ENCODE peak calls at places on chromosomes 1 and 21, in five cellular contexts. S, M, R, Y and I are unnamed samples.

GRCh38 chr1:229657993-229658755 is 32.1 kb downstream of the URB2 start:
- DNase-seq in Y (no peak), M (no peak), S (no peak), R (no peak), I (no peak)

GRCh38 chr1:8536521-8536920 is 218.6 kb downstream of the SLC45A1 start:
- DNase-seq in M (no peak), S (no peak), Y (no peak), R (no peak), I (no peak)

GRCh38 chr1:113904292-113904673 is 316 bp downstream of the AP4B1 start:
- DNase-seq in S (no peak), M (peak; percentile 81), R (no peak), Y (no peak), I (no peak)

GRCh38 chr21:38346286-38346685 is 89.5 kb downstream of the KCNJ15 start:
- DNase-seq in S (no peak), R (no peak), M (no peak), Y (no peak), I (no peak)

GRCh38 chr1:203547147-203547546 is 53.2 kb downstream of the OPTC start:
- DNase-seq in M (no peak), Y (no peak), S (no peak), R (no peak), I (no peak)

GRCh38 chr1:65020774-65021173 is 54.4 kb upstream of the JAK1 start:
- DNase-seq in R (no peak), S (no peak), Y (no peak), M (no peak), I (no peak)

GRCh38 chr1:83769594-83770321 is 229.2 kb downstream of the TTLL7 start:
- DNase-seq in S (no peak), Y (no peak), R (no peak), M (no peak), I (no peak)

GRCh38 chr1:247713753-247714152 is 2.7 kb downstream of the OR6F1 start:
- DNase-seq in Y (no peak), M (no peak), S (no peak), R (no peak), I (no peak)

GRCh38 chr1:201703646-201704438 is 125.1 kb upstream of the IPO9 start:
- DNase-seq in M (peak; percentile 96), Y (no peak), S (peak; percentile 90), R (peak; percentile 80), I (peak; percentile 76)

GRCh38 chr1:37673920-37674319 is 18.4 kb upstream of the CDCA8 start:
- DNase-seq in M (peak; percentile 84), S (no peak), Y (no peak), R (no peak), I (no peak)

GRCh38 chr21:44088401-44088780 is 18.8 kb upstream of the PWP2 start:
- DNase-seq in Y (no peak), R (no peak), M (no peak), S (no peak), I (no peak)

GRCh38 chr1:79633456-79633855 is 626.9 kb upstream of the ADGRL4 start:
- DNase-seq in Y (peak; percentile 23), R (no peak), S (no peak), M (no peak), I (no peak)

GRCh38 chr1:47658161-47658920 is 220.5 kb downstream of the FOXD2 start:
- DNase-seq in Y (no peak), M (peak; percentile 17), S (no peak), R (no peak), I (no peak)

GRCh38 chr1:36442337-36442736 is 7.9 kb downstream of the OSCP1 start:
- DNase-seq in S (no peak), M (no peak), Y (no peak), R (no peak), I (no peak)

GRCh38 chr21:31644648-31645047 is 14.8 kb upstream of the SOD1 start:
- DNase-seq in Y (no peak), R (no peak), M (peak; percentile 26), S (no peak), I (no peak)

GRCh38 chr1:16053781-16054502 is 10.4 kb downstream of the CLCNKB start:
- DNase-seq in S (no peak), R (no peak), Y (no peak), M (no peak), I (no peak)

GRCh38 chr1:247118946-247119446 is 14.8 kb upstream of the ZNF669 start:
- DNase-seq in R (peak; percentile 55), S (no peak), Y (no peak), M (peak; percentile 89), I (no peak)

GRCh38 chr1:29687601-29688244 is 451.4 kb downstream of the PTPRU start:
- DNase-seq in R (no peak), S (no peak), M (peak; percentile 30), Y (no peak), I (no peak)

GRCh38 chr1:54803761-54804470 is 2.8 kb upstream of the TTC22 start:
- DNase-seq in S (no peak), R (no peak), Y (no peak), M (peak; percentile 42), I (no peak)

GRCh38 chr1:21251773-21252471 is 38.3 kb downstream of the ECE1 start:
- DNase-seq in R (no peak), S (peak; percentile 27), M (no peak), Y (peak; percentile 74), I (no peak)

GRCh38 chr1:162987866-162988265 is 81.3 kb upstream of the RGS4 start:
- DNase-seq in Y (no peak), R (no peak), S (no peak), M (no peak), I (no peak)

GRCh38 chr1:163412216-163412615 is 90.5 kb downstream of the NUF2 start:
- DNase-seq in R (no peak), Y (no peak), S (no peak), M (no peak), I (no peak)

GRCh38 chr1:53062731-53063591 is 948 bp downstream of the PODN start:
- DNase-seq in Y (no peak), S (no peak), M (peak; percentile 81), R (no peak), I (no peak)

GRCh38 chr1:200894712-200895447 is at the start of gene INAVA:
- DNase-seq in R (no peak), M (peak; percentile 68), S (no peak), Y (no peak), I (no peak)

GRCh38 chr1:111471012-111471411 is 2.8 kb upstream of the C1orf162 start:
- DNase-seq in M (no peak), Y (no peak), S (no peak), R (no peak), I (peak; percentile 86)

GRCh38 chr1:204416589-204417230 is 5.1 kb upstream of the PPP1R15B start:
- DNase-seq in S (no peak), Y (no peak), R (no peak), M (no peak), I (no peak)

GRCh38 chr1:10225573-10225972 is 15.2 kb downstream of the KIF1B start:
- DNase-seq in Y (no peak), M (no peak), R (no peak), S (no peak), I (no peak)

GRCh38 chr1:100539836-100540536 is 2.0 kb downstream of the GPR88 start:
- DNase-seq in M (peak; percentile 79), Y (no peak), S (peak; percentile 18), R (peak; percentile 53), I (no peak)

GRCh38 chr1:233019083-233019482 is 68.7 kb downstream of the NTPCR start:
- DNase-seq in Y (no peak), R (no peak), M (no peak), S (no peak), I (no peak)

GRCh38 chr1:14263207-14263606 is 335.3 kb upstream of the KAZN start:
- DNase-seq in S (no peak), Y (no peak), R (no peak), M (no peak), I (no peak)

GRCh38 chr1:150995896-150996295 is 10.8 kb downstream of the MINDY1 start:
- DNase-seq in S (no peak), M (peak; percentile 86), R (no peak), Y (no peak), I (no peak)

GRCh38 chr1:179774033-179774432 is 30.9 kb downstream of the FAM163A start:
- DNase-seq in S (no peak), M (no peak), R (no peak), Y (no peak), I (no peak)

GRCh38 chr1:179767996-179768395 is 24.9 kb downstream of the FAM163A start:
- DNase-seq in R (no peak), M (no peak), S (no peak), Y (no peak), I (no peak)

GRCh38 chr1:179771509-179771908 is 28.4 kb downstream of the FAM163A start:
- DNase-seq in R (no peak), Y (no peak), S (no peak), M (no peak), I (no peak)

GRCh38 chr1:179773264-179773663 is 30.2 kb downstream of the FAM163A start:
- DNase-seq in Y (no peak), R (no peak), S (no peak), M (no peak), I (no peak)

DNA sequence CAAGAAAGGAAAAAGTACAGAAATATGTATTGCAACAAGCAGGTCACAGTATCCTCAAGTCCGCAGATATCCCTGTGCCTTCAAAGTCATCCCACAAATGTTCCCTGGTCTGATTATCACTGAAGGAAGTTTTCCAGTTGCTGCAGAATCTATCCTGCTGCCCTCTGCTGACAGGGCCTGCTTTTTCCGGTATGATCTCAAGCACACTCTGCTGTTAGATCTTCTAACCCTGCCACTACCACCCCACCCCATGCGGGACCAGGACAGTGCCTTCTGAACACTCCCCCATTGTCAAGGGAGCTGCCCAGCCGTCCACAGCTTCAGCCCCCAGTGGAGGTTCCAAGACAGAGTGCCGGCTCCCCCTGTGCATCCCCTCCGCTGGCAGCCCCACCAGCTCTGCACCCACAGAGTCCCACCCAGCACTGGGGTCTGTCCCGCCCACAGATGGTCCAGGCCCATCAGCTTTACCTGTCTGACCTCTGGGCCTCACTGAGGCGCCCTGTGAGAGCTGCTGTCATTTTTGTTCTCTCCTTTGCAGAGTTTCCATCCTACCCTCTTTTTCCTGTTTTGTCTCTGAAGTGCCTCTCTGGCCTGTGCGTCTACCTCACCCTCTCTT is 27.9 kb downstream of the FAM163A start:
- DNase-seq in M (no peak), R (no peak), Y (no peak), S (no peak), I (no peak)
- TF ChIP-seq CTCF in M (peak; percentile 57), R (no peak), Y (peak; percentile 7), S (no peak), I (no peak)

GRCh38 chr21:34922487-34922886 is 126.6 kb downstream of the RUNX1 start:
- DNase-seq in S (no peak), R (no peak), M (peak; percentile 71), Y (no peak), I (no peak)
- TF ChIP-seq CTCF in S (peak; percentile 31), R (no peak), M (peak; percentile 76), Y (no peak), I (no peak)

GRCh38 chr1:205913451-205914204 is 29.6 kb downstream of the SLC26A9 start:
- DNase-seq in Y (no peak), S (no peak), R (no peak), M (peak; percentile 81), I (no peak)

DNA sequence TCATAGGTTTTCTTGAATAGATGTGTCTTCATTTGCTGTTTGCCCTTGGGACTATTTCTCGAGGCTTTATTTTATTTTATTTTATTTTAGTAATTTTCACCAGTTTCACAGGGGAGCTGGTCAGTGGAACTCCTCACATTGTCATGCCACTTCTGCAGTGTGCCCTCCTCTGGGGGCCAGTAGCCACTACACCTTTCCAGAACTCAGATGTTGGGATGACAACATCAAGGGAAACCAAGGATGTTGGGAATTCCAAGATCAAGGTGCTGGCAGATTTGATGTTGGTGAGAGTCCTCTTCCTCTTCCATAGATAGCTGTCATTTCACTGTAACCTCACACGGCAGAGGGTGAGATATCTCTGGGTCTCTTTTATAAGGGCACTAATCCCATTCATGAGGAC is 35.5 kb downstream of the SLC26A9 start:
- DNase-seq in R (no peak), M (peak; percentile 80), S (no peak), Y (no peak), I (no peak)
- TF ChIP-seq CTCF in R (no peak), M (peak; percentile 91), S (peak; percentile 60), Y (peak; percentile 67), I (peak; percentile 21)

GRCh38 chr1:179447489-179447888 is 81.7 kb downstream of the AXDND1 start:
- DNase-seq in S (no peak), R (no peak), Y (no peak), M (peak; percentile 77), I (no peak)
- TF ChIP-seq CTCF in S (no peak), R (peak; percentile 7), Y (peak; percentile 29), M (peak; percentile 71), I (no peak)